ENCODE peak calls at places on chromosomes 5 and 9, in four cellular contexts. R is mesendoderm, N is PC-3, K is GM23248. T is an unnamed sample.

GRCh38 chr5:95654196-95654595 is 7.6 kb downstream of the RFESD start:
- DNase-seq in R (no peak), K (no peak), N (no peak), T (no peak)

GRCh38 chr5:59187772-59188347 is 605.0 kb downstream of the RAB3C start:
- DNase-seq in R (no peak), N (no peak), K (peak), T (no peak)

GRCh38 chr9:114371986-114372917 is 15.5 kb downstream of the AKNA start:
- DNase-seq in N (peak), R (peak), K (peak), T (no peak)

GRCh38 chr9:34782372-34782771 is 72.4 kb upstream of the CCL21 start:
- DNase-seq in R (no peak), N (no peak), K (no peak), T (no peak)

GRCh38 chr9:89941875-89942274 is 337.1 kb downstream of the GADD45G start:
- DNase-seq in R (no peak), N (peak), K (peak), T (peak)

GRCh38 chr5:97297063-97297715 is 114.1 kb upstream of the RIOK2 start:
- DNase-seq in R (peak), N (peak), K (peak), T (no peak)

GRCh38 chr5:56516034-56516433 is 282.9 kb upstream of the ANKRD55 start:
- DNase-seq in K (no peak), N (no peak), R (no peak), T (no peak)

GRCh38 chr9:28648723-28649122 is 1075.4 kb upstream of the C9orf72 start:
- DNase-seq in N (peak), R (peak), K (no peak), T (no peak)

GRCh38 chr5:54403121-54403520 is 52.4 kb upstream of the HSPB3 start:
- DNase-seq in N (no peak), R (peak), K (no peak), T (no peak)

GRCh38 chr9:110578896-110579752 is at the start of gene SVEP1:
- DNase-seq in R (peak), N (no peak), K (peak), T (peak)

GRCh38 chr9:16639644-16640043 is 230.8 kb downstream of the BNC2 start:
- DNase-seq in K (no peak), R (no peak), N (no peak), T (no peak)

GRCh38 chr9:120928720-120929389 is 2.3 kb upstream of the TRAF1 start:
- DNase-seq in N (no peak), K (peak), R (peak), T (peak)

GRCh38 chr5:137651022-137651421 is 84.9 kb downstream of the KLHL3 start:
- DNase-seq in R (no peak), N (no peak), K (peak), T (no peak)

GRCh38 chr5:73088026-73088425 is 32.3 kb upstream of the TMEM171 start:
- DNase-seq in R (no peak), K (peak), N (peak), T (no peak)

GRCh38 chr5:83562817-83563557 is 91.4 kb downstream of the VCAN start:
- DNase-seq in K (peak), N (no peak), R (peak), T (no peak)

GRCh38 chr5:3512291-3512690 is 83.3 kb upstream of the IRX1 start:
- DNase-seq in R (peak), K (no peak), N (no peak), T (no peak)

GRCh38 chr5:54743997-54744788 is 226.6 kb downstream of the SNX18 start:
- DNase-seq in K (peak), R (peak), N (peak), T (peak)

GRCh38 chr9:132235894-132236661 is 74.2 kb downstream of the NTNG2 start:
- DNase-seq in K (peak), R (peak), N (peak), T (peak)

GRCh38 chr5:174383196-174384178 is 338.0 kb downstream of the NSG2 start:
- DNase-seq in N (no peak), R (peak), K (no peak), T (peak)

GRCh38 chr5:119367502-119368237 is 11.9 kb downstream of the TNFAIP8 start:
- DNase-seq in N (peak), R (no peak), K (peak), T (peak)

GRCh38 chr5:172113036-172113435 is 75.0 kb downstream of the STK10 start:
- DNase-seq in N (no peak), R (no peak), K (no peak), T (no peak)

GRCh38 chr9:35348109-35348508 is 141.8 kb upstream of the RUSC2 start:
- DNase-seq in K (no peak), N (no peak), R (no peak), T (no peak)

GRCh38 chr5:161535762-161536161 is 10.8 kb downstream of the GABRB2 start:
- DNase-seq in R (peak), K (no peak), N (no peak), T (no peak)

GRCh38 chr5:143008809-143009521 is 238.8 kb downstream of the ARHGAP26 start:
- DNase-seq in R (no peak), N (peak), K (peak), T (peak)

GRCh38 chr5:78541058-78541624 is 107.4 kb downstream of the LHFPL2 start:
- DNase-seq in R (no peak), N (no peak), K (no peak), T (no peak)

GRCh38 chr5:132467292-132467984 is 23.1 kb downstream of the IRF1 start:
- DNase-seq in R (no peak), N (no peak), K (no peak), T (peak)

GRCh38 chr5:122600924-122601323 is 174.0 kb upstream of the SNX2 start:
- DNase-seq in N (no peak), R (no peak), K (no peak), T (no peak)

GRCh38 chr9:69153707-69154521 is 20.2 kb upstream of the TJP2 start:
- DNase-seq in N (no peak), R (no peak), K (no peak), T (peak)

GRCh38 chr9:35510745-35511428 is 21.0 kb downstream of the RUSC2 start:
- DNase-seq in K (peak), N (peak), R (peak), T (peak)

GRCh38 chr9:27369591-27369990 is 72.6 kb upstream of the EQTN start:
- DNase-seq in R (peak), N (no peak), K (no peak), T (no peak)

GRCh38 chr9:124309665-124310064 is 51.9 kb downstream of the NEK6 start:
- DNase-seq in K (peak), N (peak), R (peak), T (peak)

GRCh38 chr9:71760901-71761300 is 7.4 kb downstream of the CEMIP2 start:
- DNase-seq in R (peak), K (no peak), N (no peak), T (no peak)

GRCh38 chr9:71762900-71763653 is 5.2 kb downstream of the CEMIP2 start:
- DNase-seq in K (peak), R (no peak), N (peak), T (peak)

GRCh38 chr9:71763752-71764332 is 4.5 kb downstream of the CEMIP2 start:
- DNase-seq in N (peak), K (peak), R (no peak), T (no peak)

GRCh38 chr9:71764438-71764837 is 3.9 kb downstream of the CEMIP2 start:
- DNase-seq in N (no peak), K (no peak), R (no peak), T (no peak)

DNA sequence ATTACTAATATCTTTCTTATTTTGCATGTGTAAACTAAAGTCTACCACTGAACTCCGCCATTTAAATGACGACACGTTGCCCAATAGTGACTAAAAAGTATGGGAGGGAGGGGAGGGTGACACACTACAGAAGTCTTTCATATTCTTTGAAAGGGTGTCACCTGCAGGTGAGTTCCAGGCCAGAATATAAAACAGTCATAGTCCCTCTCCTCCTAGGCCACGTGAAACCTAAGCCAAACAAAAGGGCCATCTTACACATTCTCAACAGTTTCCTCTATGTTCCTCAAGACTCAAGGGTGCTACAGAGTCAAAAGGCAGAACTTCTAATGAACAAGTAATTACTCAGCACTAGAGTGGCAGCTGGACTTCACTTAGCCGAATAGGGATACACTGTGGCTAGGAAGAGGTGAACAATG is 6.4 kb downstream of the CEMIP2 start:
- DNase-seq in K (no peak), R (no peak), N (peak), T (peak)
- H3K27ac ChIP-seq in K (peak), R (no peak), N (no peak), T (no peak)

GRCh38 chr9:122904823-122905710 is at the start of gene RC3H2:
- DNase-seq in N (peak), R (peak), K (peak), T (peak)

GRCh38 chr9:122897969-122898368 is 7.2 kb downstream of the RC3H2 start:
- DNase-seq in K (peak), N (peak), R (no peak), T (no peak)

GRCh38 chr9:122904466-122904822 is 715 bp downstream of the RC3H2 start:
- DNase-seq in K (peak), R (peak), N (peak), T (peak)

DNA sequence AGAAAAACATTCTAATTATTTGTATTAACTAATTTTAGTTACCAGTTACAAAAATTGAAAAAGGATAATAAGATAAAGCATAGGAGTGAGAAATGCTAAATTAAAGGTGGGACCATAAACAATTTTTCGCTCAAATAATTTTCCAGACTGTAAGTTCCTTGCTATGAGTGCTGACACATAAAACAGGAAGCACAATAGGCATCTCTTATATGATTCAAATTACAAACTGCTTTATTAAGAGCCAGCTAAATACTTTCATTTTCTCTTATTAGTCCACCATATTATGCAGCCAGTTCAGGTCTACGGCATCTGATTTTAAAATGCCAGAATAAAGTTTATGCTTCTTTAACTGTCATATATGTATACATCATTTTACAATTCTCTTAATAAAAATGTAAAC is 4.4 kb downstream of the RC3H2 start:
- DNase-seq in R (no peak), K (peak), N (peak), T (no peak)
- H3K4me3 ChIP-seq in R (no peak), K (peak), N (peak), T (no peak)

DNA sequence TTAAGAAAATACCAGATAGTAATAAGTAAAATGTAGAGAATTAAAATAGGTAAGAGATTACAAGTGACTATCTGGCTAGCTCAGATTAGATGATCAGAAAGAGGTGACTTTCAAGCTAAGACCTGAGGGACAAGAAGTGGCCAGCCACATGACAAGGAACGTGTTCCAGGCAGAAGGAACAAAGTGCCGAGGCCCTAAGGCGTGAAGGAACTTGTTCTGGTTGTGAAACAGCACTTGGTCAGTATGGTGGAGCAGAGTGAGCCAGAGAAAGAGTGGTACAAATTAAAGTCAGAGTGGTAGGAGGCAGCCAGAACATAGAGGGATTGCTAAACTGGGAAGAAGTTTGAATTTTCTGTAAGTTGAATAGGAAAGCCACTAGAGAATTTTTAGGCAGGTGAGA is 73.6 kb downstream of the ADRB2 start:
- DNase-seq in K (no peak), R (no peak), N (no peak), T (peak)
- H3K4me2 ChIP-seq in K (no peak), R (no peak), N (no peak), T (no peak)

DNA sequence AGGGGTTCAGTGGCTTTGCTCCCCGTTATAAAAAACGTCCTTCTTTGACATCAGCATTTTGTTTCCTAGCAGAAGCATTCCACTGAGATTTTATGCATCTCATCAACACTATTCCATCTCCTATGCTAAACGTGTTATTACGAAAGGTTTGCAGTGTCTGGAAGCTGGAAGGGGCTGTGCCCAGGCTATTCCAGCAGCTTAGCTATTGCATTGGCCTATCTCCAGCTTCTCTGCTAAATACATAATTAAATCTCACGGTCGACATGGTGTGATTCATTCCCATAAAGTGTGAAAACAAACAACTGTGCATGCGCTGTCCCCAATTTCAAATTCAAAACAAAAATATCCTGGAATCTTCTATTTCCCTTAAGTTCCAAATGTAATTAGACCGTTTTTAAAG is 212.5 kb upstream of the RORB start:
- DNase-seq in K (no peak), R (no peak), N (no peak), T (no peak)
- H3K27ac ChIP-seq in K (no peak), R (no peak), N (no peak), T (no peak)